ENCODE peak calls at places on chromosomes 13 and 19, in five cellular contexts. One of them, this sample, is unnamed.
A peak's percentile ranks its signal among the peaks of the same experiment; 100 is the strongest.

GRCh38 chr19:4007836-4008539 is 452 bp downstream of the PIAS4 start:
- DNase-seq in prostate gland: no peak
- DNase-seq in fibroblast of lung: no peak
- DNase-seq in BE2C: no peak
- DNase-seq in breast epithelium: no peak
- DNase-seq in this sample: no peak

GRCh38 chr19:30375651-30376050 is 3.5 kb downstream of the ZNF536 start:
- DNase-seq in prostate gland: no peak
- DNase-seq in fibroblast of lung: no peak
- DNase-seq in BE2C: no peak
- DNase-seq in breast epithelium: no peak
- DNase-seq in this sample: no peak

GRCh38 chr13:104140557-104140956 is 1074.3 kb upstream of the SLC10A2 start:
- DNase-seq in prostate gland: no peak
- DNase-seq in fibroblast of lung: peak; percentile 5
- DNase-seq in BE2C: no peak
- DNase-seq in breast epithelium: no peak
- DNase-seq in this sample: peak; percentile 13

GRCh38 chr13:77113496-77113895 is 86.5 kb upstream of the FBXL3 start:
- DNase-seq in prostate gland: no peak
- DNase-seq in fibroblast of lung: no peak
- DNase-seq in BE2C: no peak
- DNase-seq in breast epithelium: no peak
- DNase-seq in this sample: no peak

GRCh38 chr19:41548954-41549688 is 26.8 kb upstream of the CEACAM21 start:
- DNase-seq in prostate gland: no peak
- DNase-seq in fibroblast of lung: no peak
- DNase-seq in BE2C: no peak
- DNase-seq in breast epithelium: no peak
- DNase-seq in this sample: no peak

GRCh38 chr19:48390188-48391099 is 907 bp downstream of the KDELR1 start:
- DNase-seq in prostate gland: peak; percentile 52
- DNase-seq in fibroblast of lung: peak; percentile 61
- DNase-seq in BE2C: peak; percentile 80
- DNase-seq in breast epithelium: peak; percentile 67
- DNase-seq in this sample: no peak

GRCh38 chr19:12670159-12670928 is 3.7 kb downstream of the WDR83 start:
- DNase-seq in prostate gland: no peak
- DNase-seq in fibroblast of lung: no peak
- DNase-seq in BE2C: no peak
- DNase-seq in breast epithelium: no peak
- DNase-seq in this sample: no peak

GRCh38 chr19:41839211-41839610 is 5.3 kb downstream of the LYPD4 start:
- DNase-seq in prostate gland: no peak
- DNase-seq in fibroblast of lung: no peak
- DNase-seq in BE2C: no peak
- DNase-seq in breast epithelium: no peak
- DNase-seq in this sample: no peak

GRCh38 chr19:54662730-54663129 is at the start of gene LILRB4:
- DNase-seq in prostate gland: no peak
- DNase-seq in fibroblast of lung: no peak
- DNase-seq in BE2C: no peak
- DNase-seq in breast epithelium: no peak
- DNase-seq in this sample: no peak

GRCh38 chr19:50520822-50521465 is 7.2 kb upstream of the ASPDH start:
- DNase-seq in prostate gland: no peak
- DNase-seq in fibroblast of lung: no peak
- DNase-seq in BE2C: no peak
- DNase-seq in breast epithelium: no peak
- DNase-seq in this sample: no peak
- H3K4me1 ChIP-seq in prostate gland: no peaks in the 10 kb centered on the region
- H3K4me1 ChIP-seq in fibroblast of lung: no peaks in the 10 kb centered on the region
- H3K4me1 ChIP-seq in BE2C: no peaks in the 10 kb centered on the region
- H3K4me1 ChIP-seq in breast epithelium: no peaks in the 10 kb centered on the region
- H3K4me1 ChIP-seq in this sample: no peaks in the 10 kb centered on the region

GRCh38 chr13:23705578-23705977 is 135.4 kb downstream of the TNFRSF19 start:
- DNase-seq in prostate gland: no peak
- DNase-seq in fibroblast of lung: peak; percentile 79
- DNase-seq in BE2C: no peak
- DNase-seq in breast epithelium: no peak
- DNase-seq in this sample: no peak

GRCh38 chr13:23709521-23709920 is 139.3 kb downstream of the TNFRSF19 start:
- DNase-seq in prostate gland: no peak
- DNase-seq in fibroblast of lung: no peak
- DNase-seq in BE2C: no peak
- DNase-seq in breast epithelium: no peak
- DNase-seq in this sample: no peak

GRCh38 chr13:23711355-23711754 is 141.1 kb downstream of the TNFRSF19 start:
- DNase-seq in prostate gland: no peak
- DNase-seq in fibroblast of lung: no peak
- DNase-seq in BE2C: no peak
- DNase-seq in breast epithelium: no peak
- DNase-seq in this sample: no peak

GRCh38 chr13:23710366-23710765 is 140.2 kb downstream of the TNFRSF19 start:
- DNase-seq in prostate gland: no peak
- DNase-seq in fibroblast of lung: no peak
- DNase-seq in BE2C: no peak
- DNase-seq in breast epithelium: no peak
- DNase-seq in this sample: no peak

DNA sequence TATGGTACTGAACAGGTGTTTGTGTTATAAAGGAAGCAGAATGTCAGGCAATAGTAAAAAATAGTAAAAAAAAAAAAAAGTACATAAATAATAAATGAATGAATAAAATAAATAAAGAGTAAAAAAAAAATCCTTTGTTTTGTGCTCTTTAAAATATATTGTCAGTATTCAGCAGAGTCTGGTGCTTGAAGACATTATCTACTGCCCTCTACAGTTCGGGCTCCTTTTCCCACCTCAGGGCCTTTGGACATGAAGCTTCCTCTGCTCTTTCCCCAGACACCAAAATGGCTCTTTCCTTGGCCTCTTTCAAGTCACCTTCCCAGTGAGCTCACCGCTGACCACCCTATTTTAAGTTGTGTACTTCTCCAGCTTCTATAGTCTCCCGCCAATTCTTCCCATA is 137.5 kb downstream of the TNFRSF19 start:
- DNase-seq in prostate gland: no peak
- DNase-seq in fibroblast of lung: peak; percentile 52
- DNase-seq in BE2C: no peak
- DNase-seq in breast epithelium: no peak
- DNase-seq in this sample: no peak
- TF ChIP-seq CTCF in prostate gland: no peak
- TF ChIP-seq CTCF in fibroblast of lung: peak; percentile 38
- TF ChIP-seq CTCF in BE2C: peak; percentile 36
- TF ChIP-seq CTCF in breast epithelium: no peak
- TF ChIP-seq CTCF in this sample: peak; percentile 75

GRCh38 chr19:43460362-43461016 is 4.9 kb downstream of the LYPD3 start:
- DNase-seq in prostate gland: no peak
- DNase-seq in fibroblast of lung: no peak
- DNase-seq in BE2C: no peak
- DNase-seq in breast epithelium: no peak
- DNase-seq in this sample: no peak
- H3K27me3 ChIP-seq in prostate gland: no peaks in the 10 kb centered on the region
- H3K27me3 ChIP-seq in fibroblast of lung: no peaks in the 10 kb centered on the region
- H3K27me3 ChIP-seq in BE2C: no peaks in the 10 kb centered on the region
- H3K27me3 ChIP-seq in breast epithelium: no peaks in the 10 kb centered on the region
- H3K27me3 ChIP-seq in this sample: no peaks in the 10 kb centered on the region

DNA sequence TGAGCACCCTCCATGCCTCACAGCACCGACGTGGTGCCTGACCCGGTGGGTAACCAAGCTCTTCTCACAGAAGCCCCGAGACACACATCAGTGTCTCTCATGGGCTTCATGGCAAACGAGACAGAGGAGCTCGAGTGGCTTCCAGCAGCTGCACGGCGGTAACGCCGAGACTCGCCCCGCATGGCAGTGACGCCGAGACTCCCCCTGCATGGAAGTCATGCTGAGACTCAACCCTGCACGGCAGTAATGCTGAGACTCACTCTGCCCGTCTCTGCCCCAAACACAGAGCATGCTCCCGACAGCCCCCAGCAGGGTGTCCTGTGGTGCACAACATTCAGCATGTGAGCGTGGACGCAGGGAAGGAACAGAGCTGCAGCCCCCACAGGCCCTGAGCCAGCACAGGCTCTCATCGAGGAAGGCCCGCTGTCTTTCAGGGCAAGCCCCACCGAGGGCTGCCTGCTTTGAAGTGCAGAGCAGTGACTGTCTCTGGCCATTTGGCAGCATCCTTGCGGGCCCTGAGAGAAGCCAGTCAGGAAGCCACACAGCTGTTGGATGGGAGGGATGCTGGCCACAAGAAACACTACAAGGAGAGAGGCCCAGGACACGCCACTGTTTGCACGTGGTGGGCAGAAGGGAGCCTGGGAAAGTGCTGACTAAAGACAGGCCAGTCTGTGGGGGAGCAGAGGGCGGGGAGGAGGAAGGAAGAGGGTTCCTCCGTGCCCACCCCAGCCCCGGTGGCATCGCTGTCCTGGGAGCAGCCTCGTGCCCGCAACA is 9.5 kb downstream of the GAS6 start:
- DNase-seq in prostate gland: no peak
- DNase-seq in fibroblast of lung: peak; percentile 79
- DNase-seq in BE2C: no peak
- DNase-seq in breast epithelium: peak; percentile 43
- DNase-seq in this sample: no peak
- H3K4me1 ChIP-seq in prostate gland: peaks cover 23% of the 10 kb centered on the region
- H3K4me1 ChIP-seq in fibroblast of lung: peaks cover 41% of the 10 kb centered on the region
- H3K4me1 ChIP-seq in BE2C: no peaks in the 10 kb centered on the region
- H3K4me1 ChIP-seq in breast epithelium: peaks cover 9% of the 10 kb centered on the region
- H3K4me1 ChIP-seq in this sample: peaks cover 44% of the 10 kb centered on the region

GRCh38 chr13:87084192-87084591 is 587.0 kb upstream of the SLITRK5 start:
- DNase-seq in prostate gland: no peak
- DNase-seq in fibroblast of lung: no peak
- DNase-seq in BE2C: no peak
- DNase-seq in breast epithelium: no peak
- DNase-seq in this sample: no peak
- TF ChIP-seq CTCF in prostate gland: no peak
- TF ChIP-seq CTCF in fibroblast of lung: no peak
- TF ChIP-seq CTCF in BE2C: no peak
- TF ChIP-seq CTCF in breast epithelium: no peak
- TF ChIP-seq CTCF in this sample: no peak

GRCh38 chr19:725461-726089 is 16.8 kb downstream of the PALM start:
- DNase-seq in prostate gland: no peak
- DNase-seq in fibroblast of lung: no peak
- DNase-seq in BE2C: no peak
- DNase-seq in breast epithelium: no peak
- DNase-seq in this sample: no peak
- H3K27me3 ChIP-seq in prostate gland: no peaks in the 10 kb centered on the region
- H3K27me3 ChIP-seq in fibroblast of lung: no peaks in the 10 kb centered on the region
- H3K27me3 ChIP-seq in BE2C: no peaks in the 10 kb centered on the region
- H3K27me3 ChIP-seq in breast epithelium: no peaks in the 10 kb centered on the region
- H3K27me3 ChIP-seq in this sample: peaks cover 2% of the 10 kb centered on the region

DNA sequence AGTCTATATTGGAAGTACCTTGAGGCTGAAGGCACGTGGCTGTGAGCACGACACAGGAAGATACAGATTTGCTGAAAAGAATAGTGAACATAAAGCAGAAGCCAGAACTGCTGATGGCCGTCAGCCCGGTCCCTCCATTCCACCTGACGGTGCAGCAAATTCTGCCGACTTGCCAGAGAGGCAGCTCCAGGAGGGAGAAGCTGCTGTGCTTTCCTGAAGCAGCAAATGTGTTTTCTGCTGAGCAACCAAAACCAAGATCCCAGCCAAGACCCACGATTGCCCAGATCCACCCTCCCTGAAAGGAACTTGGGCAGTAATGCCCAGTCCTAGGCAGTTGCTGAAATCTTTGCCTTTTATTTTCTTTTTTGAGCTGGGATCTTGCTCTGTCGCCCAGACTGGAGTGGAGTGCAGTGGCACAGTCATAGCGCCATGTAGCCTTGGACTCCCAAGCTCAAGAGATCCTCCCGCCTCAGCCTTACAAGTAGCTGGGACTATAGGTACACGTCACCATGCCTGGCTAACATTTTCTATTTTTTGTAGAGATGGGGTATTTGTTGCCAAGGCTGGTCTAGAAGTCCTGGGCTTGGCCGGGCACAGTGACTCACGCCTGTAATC is 7.0 kb upstream of the RCN3 start:
- DNase-seq in prostate gland: no peak
- DNase-seq in fibroblast of lung: no peak
- DNase-seq in BE2C: no peak
- DNase-seq in breast epithelium: no peak
- DNase-seq in this sample: no peak
- H3K4me1 ChIP-seq in prostate gland: no peaks in the 10 kb centered on the region
- H3K4me1 ChIP-seq in fibroblast of lung: no peaks in the 10 kb centered on the region
- H3K4me1 ChIP-seq in BE2C: no peaks in the 10 kb centered on the region
- H3K4me1 ChIP-seq in breast epithelium: no peaks in the 10 kb centered on the region
- H3K4me1 ChIP-seq in this sample: no peaks in the 10 kb centered on the region

GRCh38 chr13:51914137-51914493 is 52.3 kb downstream of the CCDC70 start:
- DNase-seq in prostate gland: no peak
- DNase-seq in fibroblast of lung: no peak
- DNase-seq in BE2C: no peak
- DNase-seq in breast epithelium: no peak
- DNase-seq in this sample: no peak

GRCh38 chr13:51912091-51912490 is 50.3 kb downstream of the CCDC70 start:
- DNase-seq in prostate gland: peak; percentile 54
- DNase-seq in fibroblast of lung: no peak
- DNase-seq in BE2C: no peak
- DNase-seq in breast epithelium: no peak
- DNase-seq in this sample: no peak

GRCh38 chr13:51916419-51916818 is 54.6 kb downstream of the CCDC70 start:
- DNase-seq in prostate gland: no peak
- DNase-seq in fibroblast of lung: no peak
- DNase-seq in BE2C: no peak
- DNase-seq in breast epithelium: no peak
- DNase-seq in this sample: no peak

GRCh38 chr13:51912511-51913225 is 50.9 kb downstream of the CCDC70 start:
- DNase-seq in prostate gland: no peak
- DNase-seq in fibroblast of lung: no peak
- DNase-seq in BE2C: no peak
- DNase-seq in breast epithelium: no peak
- DNase-seq in this sample: no peak

GRCh38 chr13:51913421-51914136 is 51.8 kb downstream of the CCDC70 start:
- DNase-seq in prostate gland: no peak
- DNase-seq in fibroblast of lung: no peak
- DNase-seq in BE2C: peak; percentile 66
- DNase-seq in breast epithelium: no peak
- DNase-seq in this sample: no peak
- TF ChIP-seq CTCF in prostate gland: no peak
- TF ChIP-seq CTCF in fibroblast of lung: peak; percentile 7
- TF ChIP-seq CTCF in BE2C: peak; percentile 59
- TF ChIP-seq CTCF in breast epithelium: no peak
- TF ChIP-seq CTCF in this sample: no peak

GRCh38 chr13:21744149-21744548 is 73.3 kb downstream of the FGF9 start:
- DNase-seq in prostate gland: no peak
- DNase-seq in fibroblast of lung: no peak
- DNase-seq in BE2C: no peak
- DNase-seq in breast epithelium: no peak
- DNase-seq in this sample: peak; percentile 15
- H3K27me3 ChIP-seq in prostate gland: peaks cover 6% of the 10 kb centered on the region
- H3K27me3 ChIP-seq in fibroblast of lung: no peaks in the 10 kb centered on the region
- H3K27me3 ChIP-seq in BE2C: no peaks in the 10 kb centered on the region
- H3K27me3 ChIP-seq in breast epithelium: no peaks in the 10 kb centered on the region
- H3K27me3 ChIP-seq in this sample: no peaks in the 10 kb centered on the region

DNA sequence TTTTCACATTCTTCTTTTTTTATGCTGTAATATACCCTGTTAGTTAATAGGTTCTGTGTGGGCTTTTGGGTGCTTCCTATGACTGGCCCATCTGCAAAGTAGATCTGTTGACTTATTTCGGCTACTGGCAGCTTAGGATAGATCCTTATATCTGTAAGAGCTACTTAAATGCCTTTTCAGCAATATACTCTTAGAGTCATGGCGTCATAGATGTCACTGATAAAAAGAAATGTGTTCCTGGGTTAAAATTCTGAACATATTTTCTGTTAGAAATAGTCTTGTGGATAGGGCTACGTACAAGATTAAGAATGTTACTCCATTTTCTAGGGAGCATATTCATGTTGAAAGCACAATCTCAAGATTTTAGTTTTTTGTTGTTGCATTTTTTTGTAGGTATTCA is 4.7 kb downstream of the AKAP11 start:
- DNase-seq in prostate gland: no peak
- DNase-seq in fibroblast of lung: peak; percentile 25
- DNase-seq in BE2C: no peak
- DNase-seq in breast epithelium: no peak
- DNase-seq in this sample: no peak
- H3K4me1 ChIP-seq in prostate gland: no peaks in the 10 kb centered on the region
- H3K4me1 ChIP-seq in fibroblast of lung: peaks cover 2% of the 10 kb centered on the region
- H3K4me1 ChIP-seq in BE2C: no peaks in the 10 kb centered on the region
- H3K4me1 ChIP-seq in breast epithelium: no peaks in the 10 kb centered on the region
- H3K4me1 ChIP-seq in this sample: peaks cover 13% of the 10 kb centered on the region